ENCODE peak calls at places on chromosomes 6 and 20, in eight cellular contexts. X, E, D, Y, A, Q, T and K are unnamed samples.

GRCh38 chr6:47737406-47737805 is 39.0 kb downstream of the ADGRF4 start:
- DNase-seq in Q (no peak), A (no peak), X (no peak), Y (no peak), D (no peak), T (no peak), E (no peak), K (no peak)

GRCh38 chr6:7114744-7115451 is 7.1 kb downstream of the RREB1 start:
- DNase-seq in A (no peak), D (no peak), E (no peak), T (no peak), Q (no peak), Y (no peak), X (no peak), K (no peak)

GRCh38 chr6:3744211-3744900 is 7.2 kb downstream of the PXDC1 start:
- DNase-seq in A (no peak), D (no peak), X (peak; percentile 7), Y (no peak), Q (no peak), T (no peak), E (no peak), K (no peak)

GRCh38 chr6:55276745-55277627 is 50.3 kb upstream of the GFRAL start:
- DNase-seq in X (no peak), A (no peak), E (peak; percentile 79), Y (no peak), T (peak; percentile 42), D (no peak), Q (no peak), K (peak; percentile 87)

GRCh38 chr6:56995347-56995746 is 40.4 kb downstream of the BEND6 start:
- DNase-seq in A (no peak), D (no peak), T (no peak), Y (no peak), Q (no peak), E (peak; percentile 68), X (no peak), K (no peak)

GRCh38 chr6:154468760-154469159 is 41.7 kb downstream of the CNKSR3 start:
- DNase-seq in A (no peak), Y (no peak), X (no peak), D (no peak), Q (no peak), T (no peak), E (no peak), K (no peak)

GRCh38 chr20:17504898-17505663 is 26.1 kb downstream of the BFSP1 start:
- DNase-seq in Q (peak; percentile 93), A (peak; percentile 46), X (peak; percentile 65), E (peak; percentile 89), T (peak; percentile 47), Y (peak; percentile 49), D (peak; percentile 21), K (no peak)

GRCh38 chr6:12113190-12113578 is 101.1 kb downstream of the HIVEP1 start:
- DNase-seq in D (no peak), Q (no peak), T (no peak), A (peak; percentile 19), Y (no peak), X (no peak), E (no peak), K (no peak)

GRCh38 chr6:111823831-111824607 is 49.2 kb downstream of the FYN start:
- DNase-seq in Y (no peak), Q (no peak), D (no peak), T (no peak), A (no peak), E (no peak), X (no peak), K (no peak)

GRCh38 chr6:13409991-13410390 is 77.4 kb downstream of the GFOD1 start:
- DNase-seq in E (no peak), T (no peak), Q (no peak), A (no peak), Y (no peak), D (no peak), X (no peak), K (no peak)

GRCh38 chr6:13297391-13297790 is 30.9 kb downstream of the TBC1D7 start:
- DNase-seq in A (no peak), Q (no peak), T (no peak), Y (no peak), D (no peak), X (no peak), E (no peak), K (no peak)

GRCh38 chr6:14520029-14520428 is 402.5 kb downstream of the CD83 start:
- DNase-seq in Y (no peak), A (no peak), E (no peak), D (no peak), Q (no peak), X (no peak), T (no peak), K (no peak)

GRCh38 chr20:21183722-21184121 is 57.8 kb downstream of the KIZ start:
- DNase-seq in A (no peak), D (no peak), Q (no peak), E (no peak), T (no peak), X (no peak), Y (no peak), K (no peak)

GRCh38 chr20:38445402-38445801 is 10.3 kb upstream of the SNHG17 start:
- DNase-seq in Q (no peak), E (no peak), T (no peak), X (no peak), Y (no peak), D (no peak), A (no peak), K (no peak)

GRCh38 chr20:6829510-6830116 is 62.1 kb downstream of the BMP2 start:
- DNase-seq in D (no peak), T (no peak), X (no peak), Y (no peak), Q (no peak), E (peak; percentile 41), A (no peak), K (no peak)

GRCh38 chr6:48986803-48987202 is 476.2 kb downstream of the MMUT start:
- DNase-seq in E (no peak), T (no peak), X (peak; percentile 45), Y (no peak), A (no peak), D (no peak), Q (no peak), K (no peak)

GRCh38 chr6:53220605-53221004 is 72.0 kb upstream of the GCM1 start:
- DNase-seq in A (no peak), D (no peak), Q (no peak), Y (no peak), E (no peak), T (no peak), X (no peak), K (no peak)

GRCh38 chr20:43467589-43467988 is 9.9 kb downstream of the SRSF6 start:
- DNase-seq in Y (no peak), X (no peak), Q (no peak), D (no peak), E (no peak), T (no peak), A (no peak), K (no peak)

GRCh38 chr6:140572867-140573266 is 1198.4 kb upstream of the CITED2 start:
- DNase-seq in D (no peak), E (no peak), T (no peak), A (no peak), Y (no peak), X (no peak), Q (no peak), K (no peak)

GRCh38 chr6:37618916-37619605 is 78.6 kb downstream of the MDGA1 start:
- DNase-seq in X (no peak), T (no peak), D (no peak), A (no peak), E (no peak), Q (no peak), Y (no peak), K (no peak)

DNA sequence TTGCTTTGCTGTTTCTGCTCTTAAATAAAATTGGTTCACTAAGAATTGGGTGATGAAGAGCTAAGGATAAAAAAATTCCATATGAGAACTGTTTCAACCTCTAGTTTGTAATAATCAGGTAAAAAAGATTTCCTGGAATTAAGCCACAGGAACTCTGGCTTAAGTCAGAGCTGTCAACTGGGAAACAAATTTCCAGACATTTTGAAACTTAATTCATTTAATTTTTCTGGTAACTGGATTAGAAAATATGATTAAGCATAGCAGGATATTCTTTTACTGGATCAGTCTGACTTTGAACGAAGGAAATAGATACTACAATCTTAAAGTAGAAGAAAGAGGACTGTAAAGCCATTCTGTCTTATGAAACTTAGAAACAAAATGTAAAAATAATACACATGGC is 1.3 kb upstream of the VIP start:
- DNase-seq in E (no peak), Q (no peak), X (no peak), Y (no peak), A (no peak), D (no peak), T (no peak), K (no peak)
- TF ChIP-seq POLR2AphosphoS5 in E (no peak), Q (no peak), X (no peak), Y (no peak), A (no peak), D (no peak), T (no peak), K (no peak)

DNA sequence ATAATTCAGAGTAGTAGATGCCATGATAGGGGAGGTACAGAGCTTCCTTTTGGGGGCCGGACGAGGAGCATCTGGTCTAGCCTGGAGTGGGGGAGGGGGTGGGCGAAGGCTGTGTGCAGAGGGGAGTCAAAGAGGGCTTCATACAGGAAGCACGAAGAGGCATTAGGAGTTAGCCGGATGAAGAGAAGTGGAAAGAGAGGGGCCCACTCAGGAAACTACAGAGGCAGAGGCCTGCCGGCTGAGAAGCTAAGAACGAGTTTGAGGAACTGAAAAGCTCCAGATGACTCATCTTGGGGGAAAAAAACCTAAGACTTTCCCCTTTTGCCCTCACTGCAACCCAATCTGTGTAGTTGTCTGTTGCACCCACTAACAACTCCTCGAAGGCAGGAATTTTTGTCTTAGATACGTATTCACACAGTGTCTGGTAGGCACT is 664 bp downstream of the CNPY3 start:
- DNase-seq in Y (peak; percentile 60), E (no peak), A (peak; percentile 60), D (no peak), Q (peak; percentile 87), T (peak; percentile 1), X (peak; percentile 48), K (peak; percentile 22)
- TF ChIP-seq POLR2AphosphoS5 in Y (no peak), E (no peak), A (peak; percentile 83), D (no peak), Q (no peak), T (no peak), X (peak; percentile 23), K (no peak)

DNA sequence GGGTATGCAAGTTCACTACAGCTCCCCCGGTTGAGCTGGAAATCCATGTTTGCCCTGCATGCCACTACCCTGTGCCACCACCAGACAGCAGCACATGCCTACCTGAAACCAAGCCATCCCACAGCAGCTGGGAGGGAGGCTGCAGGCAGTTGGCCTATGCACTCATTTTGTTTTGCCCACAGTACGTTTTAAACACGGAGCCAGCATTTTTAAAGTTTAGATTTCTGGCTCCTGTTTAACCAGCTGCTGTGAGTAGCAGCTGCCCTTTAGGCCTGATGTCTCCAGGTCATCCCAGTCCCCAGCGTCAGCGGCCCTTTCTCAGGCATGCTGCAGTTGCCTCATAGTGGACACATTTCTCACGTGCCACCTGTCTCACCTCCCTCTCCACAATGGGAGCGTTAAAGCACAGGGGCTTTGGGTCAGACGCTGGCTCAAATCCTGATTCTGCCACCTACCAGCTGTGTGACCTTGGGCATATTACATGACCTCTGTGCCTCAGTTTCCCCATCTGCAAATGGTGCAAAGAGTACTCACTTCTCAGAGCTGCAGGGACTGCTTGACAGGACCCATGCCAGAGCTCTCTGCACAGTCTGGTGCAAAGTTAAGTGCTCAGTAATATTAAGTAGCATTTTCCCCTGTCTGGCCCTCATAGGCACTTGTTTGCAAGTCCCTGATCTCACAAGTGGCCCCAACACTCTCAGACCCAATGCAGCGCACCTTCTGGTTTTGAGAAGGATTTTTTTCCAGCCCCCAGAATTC is 8.2 kb upstream of the UBE2V1 start:
- DNase-seq in Y (no peak), T (no peak), X (peak; percentile 75), A (no peak), E (peak; percentile 83), Q (peak; percentile 87), D (peak; percentile 59), K (no peak)
- TF ChIP-seq POLR2AphosphoS5 in Y (no peak), T (peak; percentile 88), X (peak; percentile 50), A (no peak), E (no peak), Q (peak; percentile 61), D (no peak), K (peak; percentile 3)

GRCh38 chr6:142374965-142375733 is 73.3 kb downstream of the ADGRG6 start:
- DNase-seq in X (no peak), Y (no peak), E (no peak), A (no peak), D (no peak), Q (no peak), T (peak; percentile 81), K (no peak)
- TF ChIP-seq POLR2AphosphoS5 in X (no peak), Y (no peak), E (no peak), A (no peak), D (no peak), Q (no peak), T (peak; percentile 97), K (no peak)